ENCODE peak calls at places on chromosomes 13 and 19, in six cellular contexts. One of them, this sample, is unnamed.

GRCh38 chr19:7944177-7944761 is 803 bp upstream of the TIMM44 start:
- DNase-seq in thyroid gland: peak; percentile 85
- DNase-seq in WTC11: peak; percentile 87
- DNase-seq in amniotic stem cell: peak; percentile 89
- DNase-seq in activated CD8-positive, alpha-beta memory T cell treated with anti-CD3 and anti-CD28 coated beads for 24 hours: peak; percentile 95
- DNase-seq in pons: peak; percentile 97
- DNase-seq in this sample: peak; percentile 87

GRCh38 chr19:54448037-54448773 is 794 bp upstream of the LENG8 start:
- DNase-seq in thyroid gland: peak; percentile 64
- DNase-seq in WTC11: peak; percentile 46
- DNase-seq in amniotic stem cell: peak; percentile 56
- DNase-seq in activated CD8-positive, alpha-beta memory T cell treated with anti-CD3 and anti-CD28 coated beads for 24 hours: peak; percentile 85
- DNase-seq in pons: no peak
- DNase-seq in this sample: peak; percentile 79

GRCh38 chr19:15251010-15251748 is 18.9 kb upstream of the EPHX3 start:
- DNase-seq in thyroid gland: no peak
- DNase-seq in WTC11: no peak
- DNase-seq in amniotic stem cell: peak; percentile 8
- DNase-seq in activated CD8-positive, alpha-beta memory T cell treated with anti-CD3 and anti-CD28 coated beads for 24 hours: no peak
- DNase-seq in pons: no peak
- DNase-seq in this sample: no peak

GRCh38 chr13:50691682-50692263 is 151.7 kb downstream of the DLEU7 start:
- DNase-seq in thyroid gland: no peak
- DNase-seq in WTC11: no peak
- DNase-seq in amniotic stem cell: no peak
- DNase-seq in activated CD8-positive, alpha-beta memory T cell treated with anti-CD3 and anti-CD28 coated beads for 24 hours: no peak
- DNase-seq in pons: no peak
- DNase-seq in this sample: no peak

GRCh38 chr13:27973291-27973690 is 4.2 kb upstream of the CDX2 start:
- DNase-seq in thyroid gland: no peak
- DNase-seq in WTC11: no peak
- DNase-seq in amniotic stem cell: no peak
- DNase-seq in activated CD8-positive, alpha-beta memory T cell treated with anti-CD3 and anti-CD28 coated beads for 24 hours: peak; percentile 7
- DNase-seq in pons: no peak
- DNase-seq in this sample: peak; percentile 77

GRCh38 chr13:26558074-26558805 is 757 bp downstream of the WASF3 start:
- DNase-seq in thyroid gland: peak; percentile 25
- DNase-seq in WTC11: peak; percentile 15
- DNase-seq in amniotic stem cell: no peak
- DNase-seq in activated CD8-positive, alpha-beta memory T cell treated with anti-CD3 and anti-CD28 coated beads for 24 hours: peak; percentile 56
- DNase-seq in pons: no peak
- DNase-seq in this sample: peak; percentile 40

GRCh38 chr13:39036212-39036611 is 1.7 kb downstream of the PROSER1 start:
- DNase-seq in thyroid gland: peak; percentile 9
- DNase-seq in WTC11: no peak
- DNase-seq in amniotic stem cell: no peak
- DNase-seq in activated CD8-positive, alpha-beta memory T cell treated with anti-CD3 and anti-CD28 coated beads for 24 hours: no peak
- DNase-seq in pons: no peak
- DNase-seq in this sample: no peak

GRCh38 chr13:38814331-38814730 is 127.5 kb downstream of the FREM2 start:
- DNase-seq in thyroid gland: peak; percentile 71
- DNase-seq in WTC11: no peak
- DNase-seq in amniotic stem cell: no peak
- DNase-seq in activated CD8-positive, alpha-beta memory T cell treated with anti-CD3 and anti-CD28 coated beads for 24 hours: no peak
- DNase-seq in pons: no peak
- DNase-seq in this sample: no peak

GRCh38 chr19:41341669-41342490 is 11.8 kb downstream of the TGFB1 start:
- DNase-seq in thyroid gland: peak; percentile 29
- DNase-seq in WTC11: peak; percentile 56
- DNase-seq in amniotic stem cell: no peak
- DNase-seq in activated CD8-positive, alpha-beta memory T cell treated with anti-CD3 and anti-CD28 coated beads for 24 hours: no peak
- DNase-seq in pons: no peak
- DNase-seq in this sample: no peak

GRCh38 chr13:106372199-106373160 is 163.0 kb downstream of the EFNB2 start:
- DNase-seq in thyroid gland: no peak
- DNase-seq in WTC11: no peak
- DNase-seq in amniotic stem cell: peak; percentile 37
- DNase-seq in activated CD8-positive, alpha-beta memory T cell treated with anti-CD3 and anti-CD28 coated beads for 24 hours: no peak
- DNase-seq in pons: no peak
- DNase-seq in this sample: no peak

GRCh38 chr13:108859202-108860012 is 230.0 kb downstream of the MYO16 start:
- DNase-seq in thyroid gland: peak; percentile 30
- DNase-seq in WTC11: no peak
- DNase-seq in amniotic stem cell: peak; percentile 14
- DNase-seq in activated CD8-positive, alpha-beta memory T cell treated with anti-CD3 and anti-CD28 coated beads for 24 hours: no peak
- DNase-seq in pons: no peak
- DNase-seq in this sample: no peak

GRCh38 chr19:4456843-4457653 is 546 bp downstream of the UBXN6 start:
- DNase-seq in thyroid gland: peak; percentile 50
- DNase-seq in WTC11: peak; percentile 72
- DNase-seq in amniotic stem cell: peak; percentile 23
- DNase-seq in activated CD8-positive, alpha-beta memory T cell treated with anti-CD3 and anti-CD28 coated beads for 24 hours: no peak
- DNase-seq in pons: no peak
- DNase-seq in this sample: peak; percentile 86

This sample was measured in glutamatergic neuron.